ENCODE peak calls at places on chromosomes 2 and 18, in nine cellular contexts. One of them, this sample, is unnamed.

GRCh38 chr2:171180229-171180937 is 19.7 kb upstream of the TLK1 start:
- DNase-seq in IMR-90: no peak
- DNase-seq in Caco-2: no peak
- DNase-seq in endothelial cell: no peak
- DNase-seq in lower lobe of right lung: no peak
- DNase-seq in HFFc6: no peak
- DNase-seq in tibial artery: no peak
- DNase-seq in ovary: no peak
- DNase-seq in uterus: no peak
- DNase-seq in this sample: no peak

GRCh38 chr2:102540882-102541281 is 67.9 kb downstream of the SLC9A4 start:
- DNase-seq in IMR-90: no peak
- DNase-seq in Caco-2: peak
- DNase-seq in endothelial cell: no peak
- DNase-seq in lower lobe of right lung: no peak
- DNase-seq in HFFc6: no peak
- DNase-seq in tibial artery: no peak
- DNase-seq in ovary: no peak
- DNase-seq in uterus: no peak
- DNase-seq in this sample: no peak

GRCh38 chr2:167480986-167481309 is 592.7 kb downstream of the XIRP2 start:
- DNase-seq in IMR-90: no peak
- DNase-seq in Caco-2: no peak
- DNase-seq in endothelial cell: no peak
- DNase-seq in lower lobe of right lung: no peak
- DNase-seq in HFFc6: no peak
- DNase-seq in tibial artery: no peak
- DNase-seq in ovary: no peak
- DNase-seq in uterus: no peak
- DNase-seq in this sample: no peak

GRCh38 chr2:58740381-58740780 is 499.3 kb upstream of the FANCL start:
- DNase-seq in IMR-90: no peak
- DNase-seq in Caco-2: no peak
- DNase-seq in endothelial cell: no peak
- DNase-seq in lower lobe of right lung: no peak
- DNase-seq in HFFc6: no peak
- DNase-seq in tibial artery: no peak
- DNase-seq in ovary: no peak
- DNase-seq in uterus: no peak
- DNase-seq in this sample: no peak

GRCh38 chr2:209918251-209918650 is 84.2 kb upstream of the RPE start:
- DNase-seq in IMR-90: no peak
- DNase-seq in Caco-2: no peak
- DNase-seq in endothelial cell: no peak
- DNase-seq in lower lobe of right lung: no peak
- DNase-seq in HFFc6: no peak
- DNase-seq in tibial artery: no peak
- DNase-seq in ovary: no peak
- DNase-seq in uterus: no peak
- DNase-seq in this sample: no peak

GRCh38 chr18:62883937-62884735 is 168.8 kb downstream of the PHLPP1 start:
- DNase-seq in IMR-90: no peak
- DNase-seq in Caco-2: no peak
- DNase-seq in endothelial cell: no peak
- DNase-seq in lower lobe of right lung: no peak
- DNase-seq in HFFc6: no peak
- DNase-seq in tibial artery: no peak
- DNase-seq in ovary: no peak
- DNase-seq in uterus: no peak
- DNase-seq in this sample: no peak

GRCh38 chr2:240688563-240688919 is 3.1 kb upstream of the AQP12A start:
- DNase-seq in IMR-90: no peak
- DNase-seq in Caco-2: no peak
- DNase-seq in endothelial cell: no peak
- DNase-seq in lower lobe of right lung: no peak
- DNase-seq in HFFc6: no peak
- DNase-seq in tibial artery: no peak
- DNase-seq in ovary: no peak
- DNase-seq in uterus: no peak
- DNase-seq in this sample: no peak

GRCh38 chr18:79863946-79864725 is 66.4 kb downstream of the KCNG2 start:
- DNase-seq in IMR-90: no peak
- DNase-seq in Caco-2: no peak
- DNase-seq in endothelial cell: no peak
- DNase-seq in lower lobe of right lung: no peak
- DNase-seq in HFFc6: no peak
- DNase-seq in tibial artery: peak
- DNase-seq in ovary: no peak
- DNase-seq in uterus: no peak
- DNase-seq in this sample: no peak

GRCh38 chr18:75635096-75635495 is 207.6 kb upstream of the SMIM21 start:
- DNase-seq in IMR-90: no peak
- DNase-seq in Caco-2: no peak
- DNase-seq in endothelial cell: no peak
- DNase-seq in lower lobe of right lung: no peak
- DNase-seq in HFFc6: no peak
- DNase-seq in tibial artery: no peak
- DNase-seq in ovary: no peak
- DNase-seq in uterus: no peak
- DNase-seq in this sample: no peak

GRCh38 chr2:107801498-107801897 is 25.2 kb upstream of the RGPD4 start:
- DNase-seq in IMR-90: no peak
- DNase-seq in Caco-2: no peak
- DNase-seq in endothelial cell: no peak
- DNase-seq in lower lobe of right lung: no peak
- DNase-seq in HFFc6: no peak
- DNase-seq in tibial artery: no peak
- DNase-seq in ovary: no peak
- DNase-seq in uterus: no peak
- DNase-seq in this sample: no peak

GRCh38 chr2:63301481-63301880 is 250.9 kb downstream of the OTX1 start:
- DNase-seq in IMR-90: no peak
- DNase-seq in Caco-2: peak
- DNase-seq in endothelial cell: no peak
- DNase-seq in lower lobe of right lung: no peak
- DNase-seq in HFFc6: no peak
- DNase-seq in tibial artery: no peak
- DNase-seq in ovary: no peak
- DNase-seq in uterus: no peak
- DNase-seq in this sample: no peak

GRCh38 chr2:225276207-225276606 is 123.3 kb upstream of the NYAP2 start:
- DNase-seq in IMR-90: no peak
- DNase-seq in Caco-2: no peak
- DNase-seq in endothelial cell: no peak
- DNase-seq in lower lobe of right lung: no peak
- DNase-seq in HFFc6: no peak
- DNase-seq in tibial artery: no peak
- DNase-seq in ovary: no peak
- DNase-seq in uterus: no peak
- DNase-seq in this sample: no peak

GRCh38 chr18:67776929-67777328 is 260.4 kb upstream of the DSEL start:
- DNase-seq in IMR-90: peak
- DNase-seq in Caco-2: no peak
- DNase-seq in endothelial cell: no peak
- DNase-seq in lower lobe of right lung: no peak
- DNase-seq in HFFc6: no peak
- DNase-seq in tibial artery: no peak
- DNase-seq in ovary: no peak
- DNase-seq in uterus: no peak
- DNase-seq in this sample: no peak

GRCh38 chr2:56263876-56264275 is 80.1 kb downstream of the CCDC85A start:
- DNase-seq in IMR-90: no peak
- DNase-seq in Caco-2: no peak
- DNase-seq in endothelial cell: no peak
- DNase-seq in lower lobe of right lung: no peak
- DNase-seq in HFFc6: peak
- DNase-seq in tibial artery: no peak
- DNase-seq in ovary: no peak
- DNase-seq in uterus: no peak
- DNase-seq in this sample: no peak

DNA sequence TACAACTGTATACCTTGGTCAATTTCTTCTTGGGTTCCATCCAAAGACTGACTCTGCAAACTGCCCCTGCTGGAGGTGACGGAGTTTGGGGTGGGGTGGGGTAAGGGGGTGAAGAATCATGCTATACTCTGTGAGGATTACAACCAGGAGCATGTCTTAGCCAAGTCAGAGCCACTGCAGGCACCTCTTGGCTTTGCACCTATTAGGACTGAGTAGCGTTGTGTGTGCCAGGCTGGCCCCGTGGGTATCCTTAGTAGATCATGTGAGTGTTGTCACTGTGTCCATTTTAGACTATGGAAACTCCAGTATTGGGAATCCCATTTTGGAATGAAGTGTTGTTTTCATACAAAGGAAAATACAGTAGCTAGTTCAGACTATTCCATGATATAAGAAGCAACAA is 29.7 kb upstream of the PPP3R1 start:
- DNase-seq in IMR-90: no peak
- DNase-seq in Caco-2: no peak
- DNase-seq in endothelial cell: no peak
- DNase-seq in lower lobe of right lung: no peak
- DNase-seq in HFFc6: no peak
- DNase-seq in tibial artery: no peak
- DNase-seq in ovary: no peak
- DNase-seq in uterus: no peak
- DNase-seq in this sample: no peak
- TF ChIP-seq CTCF in IMR-90: no peak
- TF ChIP-seq CTCF in Caco-2: no peak
- TF ChIP-seq CTCF in endothelial cell: no peak
- TF ChIP-seq CTCF in lower lobe of right lung: no peak
- TF ChIP-seq CTCF in HFFc6: no peak
- TF ChIP-seq CTCF in tibial artery: no peak
- TF ChIP-seq CTCF in ovary: no peak
- TF ChIP-seq CTCF in uterus: no peak
- TF ChIP-seq CTCF in this sample: no peak

GRCh38 chr2:190119948-190120347 is 57.4 kb upstream of the MSTN start:
- DNase-seq in IMR-90: no peak
- DNase-seq in Caco-2: no peak
- DNase-seq in endothelial cell: no peak
- DNase-seq in lower lobe of right lung: no peak
- DNase-seq in HFFc6: no peak
- DNase-seq in tibial artery: no peak
- DNase-seq in ovary: no peak
- DNase-seq in uterus: no peak
- DNase-seq in this sample: no peak

GRCh38 chr2:190123956-190124355 is 61.4 kb upstream of the MSTN start:
- DNase-seq in IMR-90: peak
- DNase-seq in Caco-2: peak
- DNase-seq in endothelial cell: no peak
- DNase-seq in lower lobe of right lung: no peak
- DNase-seq in HFFc6: no peak
- DNase-seq in tibial artery: no peak
- DNase-seq in ovary: no peak
- DNase-seq in uterus: no peak
- DNase-seq in this sample: no peak

GRCh38 chr2:190117305-190117704 is 54.8 kb upstream of the MSTN start:
- DNase-seq in IMR-90: no peak
- DNase-seq in Caco-2: no peak
- DNase-seq in endothelial cell: no peak
- DNase-seq in lower lobe of right lung: no peak
- DNase-seq in HFFc6: no peak
- DNase-seq in tibial artery: no peak
- DNase-seq in ovary: no peak
- DNase-seq in uterus: no peak
- DNase-seq in this sample: no peak

GRCh38 chr2:190119257-190119656 is 56.7 kb upstream of the MSTN start:
- DNase-seq in IMR-90: no peak
- DNase-seq in Caco-2: no peak
- DNase-seq in endothelial cell: peak
- DNase-seq in lower lobe of right lung: peak
- DNase-seq in HFFc6: no peak
- DNase-seq in tibial artery: peak
- DNase-seq in ovary: no peak
- DNase-seq in uterus: peak
- DNase-seq in this sample: no peak

GRCh38 chr2:190121971-190122370 is 59.4 kb upstream of the MSTN start:
- DNase-seq in IMR-90: peak
- DNase-seq in Caco-2: peak
- DNase-seq in endothelial cell: no peak
- DNase-seq in lower lobe of right lung: no peak
- DNase-seq in HFFc6: peak
- DNase-seq in tibial artery: no peak
- DNase-seq in ovary: no peak
- DNase-seq in uterus: no peak
- DNase-seq in this sample: no peak
- TF ChIP-seq CTCF in IMR-90: peak
- TF ChIP-seq CTCF in Caco-2: peak
- TF ChIP-seq CTCF in endothelial cell: peak
- TF ChIP-seq CTCF in lower lobe of right lung: no peak
- TF ChIP-seq CTCF in HFFc6: peak
- TF ChIP-seq CTCF in tibial artery: no peak
- TF ChIP-seq CTCF in ovary: no peak
- TF ChIP-seq CTCF in uterus: peak
- TF ChIP-seq CTCF in this sample: no peak

GRCh38 chr2:86297382-86298147 is 39.9 kb downstream of the REEP1 start:
- DNase-seq in IMR-90: no peak
- DNase-seq in Caco-2: no peak
- DNase-seq in endothelial cell: no peak
- DNase-seq in lower lobe of right lung: no peak
- DNase-seq in HFFc6: no peak
- DNase-seq in tibial artery: no peak
- DNase-seq in ovary: no peak
- DNase-seq in uterus: no peak
- DNase-seq in this sample: peak
- TF ChIP-seq CTCF in IMR-90: peak
- TF ChIP-seq CTCF in Caco-2: no peak
- TF ChIP-seq CTCF in endothelial cell: no peak
- TF ChIP-seq CTCF in lower lobe of right lung: peak
- TF ChIP-seq CTCF in HFFc6: peak
- TF ChIP-seq CTCF in tibial artery: peak
- TF ChIP-seq CTCF in ovary: no peak
- TF ChIP-seq CTCF in uterus: no peak
- TF ChIP-seq CTCF in this sample: no peak

GRCh38 chr2:20600756-20601325 is 50.1 kb downstream of the HS1BP3 start:
- DNase-seq in IMR-90: no peak
- DNase-seq in Caco-2: no peak
- DNase-seq in endothelial cell: no peak
- DNase-seq in lower lobe of right lung: no peak
- DNase-seq in HFFc6: no peak
- DNase-seq in tibial artery: no peak
- DNase-seq in ovary: no peak
- DNase-seq in uterus: no peak
- DNase-seq in this sample: no peak
- TF ChIP-seq CTCF in IMR-90: peak
- TF ChIP-seq CTCF in Caco-2: peak
- TF ChIP-seq CTCF in endothelial cell: peak
- TF ChIP-seq CTCF in lower lobe of right lung: peak
- TF ChIP-seq CTCF in HFFc6: peak
- TF ChIP-seq CTCF in tibial artery: peak
- TF ChIP-seq CTCF in ovary: no peak
- TF ChIP-seq CTCF in uterus: peak
- TF ChIP-seq CTCF in this sample: peak